ENCODE peak calls at places on chromosomes 13 and 19, in nine cellular contexts. One of them, this sample, is unnamed.

GRCh38 chr19:44371815-44372480 is 15.5 kb upstream of the ZNF112 start:
- DNase-seq in stimulated activated CD4-positive, alpha-beta T cell treated with anti-CD3 and anti-CD28 coated beads, TNF-alpha, amount 100 ng/mL, for 48 hours: no peak
- DNase-seq in adipocyte: no peak
- DNase-seq in NCI-H69: no peak
- DNase-seq in fibroblast of pulmonary artery: no peak
- DNase-seq in fibroblast of the conjunctiva: no peak
- DNase-seq in psoas muscle: no peak
- DNase-seq in mesothelial cell of epicardium: no peak
- DNase-seq in A172: no peak
- DNase-seq in this sample: no peak

GRCh38 chr13:48994731-48995130 is 19.0 kb downstream of the FNDC3A start:
- DNase-seq in stimulated activated CD4-positive, alpha-beta T cell treated with anti-CD3 and anti-CD28 coated beads, TNF-alpha, amount 100 ng/mL, for 48 hours: no peak
- DNase-seq in adipocyte: peak
- DNase-seq in NCI-H69: no peak
- DNase-seq in fibroblast of pulmonary artery: peak
- DNase-seq in fibroblast of the conjunctiva: no peak
- DNase-seq in psoas muscle: no peak
- DNase-seq in mesothelial cell of epicardium: no peak
- DNase-seq in A172: no peak
- DNase-seq in this sample: no peak

GRCh38 chr13:83883061-83883523 is 818 bp upstream of the SLITRK1 start:
- DNase-seq in stimulated activated CD4-positive, alpha-beta T cell treated with anti-CD3 and anti-CD28 coated beads, TNF-alpha, amount 100 ng/mL, for 48 hours: no peak
- DNase-seq in adipocyte: no peak
- DNase-seq in NCI-H69: peak
- DNase-seq in fibroblast of pulmonary artery: no peak
- DNase-seq in fibroblast of the conjunctiva: no peak
- DNase-seq in psoas muscle: no peak
- DNase-seq in mesothelial cell of epicardium: no peak
- DNase-seq in A172: no peak
- DNase-seq in this sample: no peak

GRCh38 chr13:43272866-43273265 is 249.5 kb downstream of the DNAJC15 start:
- DNase-seq in stimulated activated CD4-positive, alpha-beta T cell treated with anti-CD3 and anti-CD28 coated beads, TNF-alpha, amount 100 ng/mL, for 48 hours: no peak
- DNase-seq in adipocyte: no peak
- DNase-seq in NCI-H69: peak
- DNase-seq in fibroblast of pulmonary artery: no peak
- DNase-seq in fibroblast of the conjunctiva: no peak
- DNase-seq in psoas muscle: no peak
- DNase-seq in mesothelial cell of epicardium: no peak
- DNase-seq in A172: peak
- DNase-seq in this sample: no peak

GRCh38 chr13:91228940-91229339 is 118.5 kb upstream of the MIR17HG start:
- DNase-seq in stimulated activated CD4-positive, alpha-beta T cell treated with anti-CD3 and anti-CD28 coated beads, TNF-alpha, amount 100 ng/mL, for 48 hours: no peak
- DNase-seq in adipocyte: no peak
- DNase-seq in NCI-H69: peak
- DNase-seq in fibroblast of pulmonary artery: no peak
- DNase-seq in fibroblast of the conjunctiva: no peak
- DNase-seq in psoas muscle: no peak
- DNase-seq in mesothelial cell of epicardium: no peak
- DNase-seq in A172: no peak
- DNase-seq in this sample: no peak

GRCh38 chr13:110114351-110114750 is 192.6 kb downstream of the COL4A1 start:
- DNase-seq in stimulated activated CD4-positive, alpha-beta T cell treated with anti-CD3 and anti-CD28 coated beads, TNF-alpha, amount 100 ng/mL, for 48 hours: no peak
- DNase-seq in adipocyte: peak
- DNase-seq in NCI-H69: no peak
- DNase-seq in fibroblast of pulmonary artery: no peak
- DNase-seq in fibroblast of the conjunctiva: no peak
- DNase-seq in psoas muscle: no peak
- DNase-seq in mesothelial cell of epicardium: no peak
- DNase-seq in A172: no peak
- DNase-seq in this sample: no peak

GRCh38 chr19:37537391-37537947 is 30.7 kb downstream of the ZNF793 start:
- DNase-seq in stimulated activated CD4-positive, alpha-beta T cell treated with anti-CD3 and anti-CD28 coated beads, TNF-alpha, amount 100 ng/mL, for 48 hours: no peak
- DNase-seq in adipocyte: no peak
- DNase-seq in NCI-H69: no peak
- DNase-seq in fibroblast of pulmonary artery: peak
- DNase-seq in fibroblast of the conjunctiva: no peak
- DNase-seq in psoas muscle: no peak
- DNase-seq in mesothelial cell of epicardium: no peak
- DNase-seq in A172: no peak
- DNase-seq in this sample: no peak

GRCh38 chr19:38433268-38433733 is at the start of gene RYR1:
- DNase-seq in stimulated activated CD4-positive, alpha-beta T cell treated with anti-CD3 and anti-CD28 coated beads, TNF-alpha, amount 100 ng/mL, for 48 hours: peak
- DNase-seq in adipocyte: peak
- DNase-seq in NCI-H69: no peak
- DNase-seq in fibroblast of pulmonary artery: peak
- DNase-seq in fibroblast of the conjunctiva: no peak
- DNase-seq in psoas muscle: peak
- DNase-seq in mesothelial cell of epicardium: no peak
- DNase-seq in A172: no peak
- DNase-seq in this sample: no peak

GRCh38 chr19:15595069-15595468 is 19.9 kb upstream of the CYP4F8 start:
- DNase-seq in stimulated activated CD4-positive, alpha-beta T cell treated with anti-CD3 and anti-CD28 coated beads, TNF-alpha, amount 100 ng/mL, for 48 hours: no peak
- DNase-seq in adipocyte: no peak
- DNase-seq in NCI-H69: no peak
- DNase-seq in fibroblast of pulmonary artery: no peak
- DNase-seq in fibroblast of the conjunctiva: no peak
- DNase-seq in psoas muscle: no peak
- DNase-seq in mesothelial cell of epicardium: no peak
- DNase-seq in A172: peak
- DNase-seq in this sample: peak

GRCh38 chr19:46926201-46927071 is 65.6 kb downstream of the ARHGAP35 start:
- DNase-seq in stimulated activated CD4-positive, alpha-beta T cell treated with anti-CD3 and anti-CD28 coated beads, TNF-alpha, amount 100 ng/mL, for 48 hours: no peak
- DNase-seq in adipocyte: peak
- DNase-seq in NCI-H69: peak
- DNase-seq in fibroblast of pulmonary artery: no peak
- DNase-seq in fibroblast of the conjunctiva: no peak
- DNase-seq in psoas muscle: no peak
- DNase-seq in mesothelial cell of epicardium: no peak
- DNase-seq in A172: no peak
- DNase-seq in this sample: no peak

GRCh38 chr13:47945738-47946137 is 55.3 kb downstream of the SUCLA2 start:
- DNase-seq in stimulated activated CD4-positive, alpha-beta T cell treated with anti-CD3 and anti-CD28 coated beads, TNF-alpha, amount 100 ng/mL, for 48 hours: no peak
- DNase-seq in adipocyte: peak
- DNase-seq in NCI-H69: no peak
- DNase-seq in fibroblast of pulmonary artery: peak
- DNase-seq in fibroblast of the conjunctiva: peak
- DNase-seq in psoas muscle: no peak
- DNase-seq in mesothelial cell of epicardium: no peak
- DNase-seq in A172: no peak
- DNase-seq in this sample: no peak

GRCh38 chr19:56705939-56706338 is 34.4 kb upstream of the ZNF835 start:
- DNase-seq in stimulated activated CD4-positive, alpha-beta T cell treated with anti-CD3 and anti-CD28 coated beads, TNF-alpha, amount 100 ng/mL, for 48 hours: no peak
- DNase-seq in adipocyte: no peak
- DNase-seq in NCI-H69: no peak
- DNase-seq in fibroblast of pulmonary artery: no peak
- DNase-seq in fibroblast of the conjunctiva: no peak
- DNase-seq in psoas muscle: no peak
- DNase-seq in mesothelial cell of epicardium: no peak
- DNase-seq in A172: no peak
- DNase-seq in this sample: no peak

GRCh38 chr13:88926890-88927502 is 1255.8 kb downstream of the SLITRK5 start:
- DNase-seq in stimulated activated CD4-positive, alpha-beta T cell treated with anti-CD3 and anti-CD28 coated beads, TNF-alpha, amount 100 ng/mL, for 48 hours: no peak
- DNase-seq in adipocyte: no peak
- DNase-seq in NCI-H69: no peak
- DNase-seq in fibroblast of pulmonary artery: no peak
- DNase-seq in fibroblast of the conjunctiva: no peak
- DNase-seq in psoas muscle: no peak
- DNase-seq in mesothelial cell of epicardium: no peak
- DNase-seq in A172: no peak
- DNase-seq in this sample: no peak

GRCh38 chr19:45601115-45601514 is 897 bp downstream of the GPR4 start:
- DNase-seq in stimulated activated CD4-positive, alpha-beta T cell treated with anti-CD3 and anti-CD28 coated beads, TNF-alpha, amount 100 ng/mL, for 48 hours: no peak
- DNase-seq in adipocyte: no peak
- DNase-seq in NCI-H69: no peak
- DNase-seq in fibroblast of pulmonary artery: peak
- DNase-seq in fibroblast of the conjunctiva: no peak
- DNase-seq in psoas muscle: no peak
- DNase-seq in mesothelial cell of epicardium: no peak
- DNase-seq in A172: no peak
- DNase-seq in this sample: no peak

GRCh38 chr13:100361504-100361903 is 227.1 kb downstream of the GGACT start:
- DNase-seq in stimulated activated CD4-positive, alpha-beta T cell treated with anti-CD3 and anti-CD28 coated beads, TNF-alpha, amount 100 ng/mL, for 48 hours: no peak
- DNase-seq in adipocyte: peak
- DNase-seq in NCI-H69: no peak
- DNase-seq in fibroblast of pulmonary artery: no peak
- DNase-seq in fibroblast of the conjunctiva: no peak
- DNase-seq in psoas muscle: no peak
- DNase-seq in mesothelial cell of epicardium: no peak
- DNase-seq in A172: peak
- DNase-seq in this sample: no peak

GRCh38 chr19:53132231-53132991 is at the start of gene ZNF415:
- DNase-seq in stimulated activated CD4-positive, alpha-beta T cell treated with anti-CD3 and anti-CD28 coated beads, TNF-alpha, amount 100 ng/mL, for 48 hours: peak
- DNase-seq in adipocyte: peak
- DNase-seq in NCI-H69: peak
- DNase-seq in fibroblast of pulmonary artery: peak
- DNase-seq in fibroblast of the conjunctiva: peak
- DNase-seq in psoas muscle: peak
- DNase-seq in mesothelial cell of epicardium: peak
- DNase-seq in A172: no peak
- DNase-seq in this sample: no peak

GRCh38 chr13:113405481-113406300 is 41.8 kb upstream of the GRTP1 start:
- DNase-seq in stimulated activated CD4-positive, alpha-beta T cell treated with anti-CD3 and anti-CD28 coated beads, TNF-alpha, amount 100 ng/mL, for 48 hours: no peak
- DNase-seq in adipocyte: no peak
- DNase-seq in NCI-H69: peak
- DNase-seq in fibroblast of pulmonary artery: no peak
- DNase-seq in fibroblast of the conjunctiva: no peak
- DNase-seq in psoas muscle: no peak
- DNase-seq in mesothelial cell of epicardium: peak
- DNase-seq in A172: no peak
- DNase-seq in this sample: no peak

GRCh38 chr19:10871711-10872550 is 578 bp downstream of the CARM1 start:
- DNase-seq in stimulated activated CD4-positive, alpha-beta T cell treated with anti-CD3 and anti-CD28 coated beads, TNF-alpha, amount 100 ng/mL, for 48 hours: no peak
- DNase-seq in adipocyte: peak
- DNase-seq in NCI-H69: peak
- DNase-seq in fibroblast of pulmonary artery: no peak
- DNase-seq in fibroblast of the conjunctiva: no peak
- DNase-seq in psoas muscle: peak
- DNase-seq in mesothelial cell of epicardium: peak
- DNase-seq in A172: no peak
- DNase-seq in this sample: no peak

GRCh38 chr13:93621051-93621450 is 394.4 kb downstream of the GPC6 start:
- DNase-seq in stimulated activated CD4-positive, alpha-beta T cell treated with anti-CD3 and anti-CD28 coated beads, TNF-alpha, amount 100 ng/mL, for 48 hours: no peak
- DNase-seq in adipocyte: no peak
- DNase-seq in NCI-H69: peak
- DNase-seq in fibroblast of pulmonary artery: no peak
- DNase-seq in fibroblast of the conjunctiva: no peak
- DNase-seq in psoas muscle: no peak
- DNase-seq in mesothelial cell of epicardium: no peak
- DNase-seq in A172: no peak
- DNase-seq in this sample: no peak

GRCh38 chr13:19674898-19675297 is 41.4 kb downstream of the MPHOSPH8 start:
- DNase-seq in stimulated activated CD4-positive, alpha-beta T cell treated with anti-CD3 and anti-CD28 coated beads, TNF-alpha, amount 100 ng/mL, for 48 hours: no peak
- DNase-seq in adipocyte: no peak
- DNase-seq in NCI-H69: no peak
- DNase-seq in fibroblast of pulmonary artery: no peak
- DNase-seq in fibroblast of the conjunctiva: no peak
- DNase-seq in psoas muscle: no peak
- DNase-seq in mesothelial cell of epicardium: no peak
- DNase-seq in A172: no peak
- DNase-seq in this sample: no peak

GRCh38 chr19:55447421-55448174 is 4.5 kb upstream of the SHISA7 start:
- DNase-seq in stimulated activated CD4-positive, alpha-beta T cell treated with anti-CD3 and anti-CD28 coated beads, TNF-alpha, amount 100 ng/mL, for 48 hours: no peak
- DNase-seq in adipocyte: peak
- DNase-seq in NCI-H69: peak
- DNase-seq in fibroblast of pulmonary artery: peak
- DNase-seq in fibroblast of the conjunctiva: no peak
- DNase-seq in psoas muscle: no peak
- DNase-seq in mesothelial cell of epicardium: no peak
- DNase-seq in A172: peak
- DNase-seq in this sample: peak

GRCh38 chr13:85565652-85566051 is 233.6 kb downstream of the SLITRK6 start:
- DNase-seq in stimulated activated CD4-positive, alpha-beta T cell treated with anti-CD3 and anti-CD28 coated beads, TNF-alpha, amount 100 ng/mL, for 48 hours: no peak
- DNase-seq in adipocyte: peak
- DNase-seq in NCI-H69: no peak
- DNase-seq in fibroblast of pulmonary artery: no peak
- DNase-seq in fibroblast of the conjunctiva: no peak
- DNase-seq in psoas muscle: no peak
- DNase-seq in mesothelial cell of epicardium: no peak
- DNase-seq in A172: no peak
- DNase-seq in this sample: no peak

GRCh38 chr13:80787604-80788003 is 446.7 kb upstream of the SPRY2 start:
- DNase-seq in stimulated activated CD4-positive, alpha-beta T cell treated with anti-CD3 and anti-CD28 coated beads, TNF-alpha, amount 100 ng/mL, for 48 hours: no peak
- DNase-seq in adipocyte: no peak
- DNase-seq in NCI-H69: no peak
- DNase-seq in fibroblast of pulmonary artery: peak
- DNase-seq in fibroblast of the conjunctiva: no peak
- DNase-seq in psoas muscle: no peak
- DNase-seq in mesothelial cell of epicardium: no peak
- DNase-seq in A172: no peak
- DNase-seq in this sample: no peak

GRCh38 chr13:41694902-41695301 is 237.6 kb downstream of the RGCC start:
- DNase-seq in stimulated activated CD4-positive, alpha-beta T cell treated with anti-CD3 and anti-CD28 coated beads, TNF-alpha, amount 100 ng/mL, for 48 hours: no peak
- DNase-seq in adipocyte: peak
- DNase-seq in NCI-H69: peak
- DNase-seq in fibroblast of pulmonary artery: peak
- DNase-seq in fibroblast of the conjunctiva: peak
- DNase-seq in psoas muscle: peak
- DNase-seq in mesothelial cell of epicardium: no peak
- DNase-seq in A172: peak
- DNase-seq in this sample: peak

GRCh38 chr13:101272886-101273285 is 143.4 kb downstream of the NALCN start:
- DNase-seq in stimulated activated CD4-positive, alpha-beta T cell treated with anti-CD3 and anti-CD28 coated beads, TNF-alpha, amount 100 ng/mL, for 48 hours: no peak
- DNase-seq in adipocyte: no peak
- DNase-seq in NCI-H69: no peak
- DNase-seq in fibroblast of pulmonary artery: no peak
- DNase-seq in fibroblast of the conjunctiva: no peak
- DNase-seq in psoas muscle: no peak
- DNase-seq in mesothelial cell of epicardium: no peak
- DNase-seq in A172: no peak
- DNase-seq in this sample: no peak

GRCh38 chr13:50685491-50685890 is 158.0 kb downstream of the DLEU7 start:
- DNase-seq in stimulated activated CD4-positive, alpha-beta T cell treated with anti-CD3 and anti-CD28 coated beads, TNF-alpha, amount 100 ng/mL, for 48 hours: no peak
- DNase-seq in adipocyte: peak
- DNase-seq in NCI-H69: peak
- DNase-seq in fibroblast of pulmonary artery: peak
- DNase-seq in fibroblast of the conjunctiva: peak
- DNase-seq in psoas muscle: peak
- DNase-seq in mesothelial cell of epicardium: no peak
- DNase-seq in A172: peak
- DNase-seq in this sample: no peak

GRCh38 chr13:30608364-30608763 is 9.4 kb upstream of the USPL1 start:
- DNase-seq in stimulated activated CD4-positive, alpha-beta T cell treated with anti-CD3 and anti-CD28 coated beads, TNF-alpha, amount 100 ng/mL, for 48 hours: no peak
- DNase-seq in adipocyte: no peak
- DNase-seq in NCI-H69: no peak
- DNase-seq in fibroblast of pulmonary artery: peak
- DNase-seq in fibroblast of the conjunctiva: no peak
- DNase-seq in psoas muscle: no peak
- DNase-seq in mesothelial cell of epicardium: no peak
- DNase-seq in A172: no peak
- DNase-seq in this sample: no peak

GRCh38 chr13:27201661-27202060 is 30.1 kb upstream of the USP12 start:
- DNase-seq in stimulated activated CD4-positive, alpha-beta T cell treated with anti-CD3 and anti-CD28 coated beads, TNF-alpha, amount 100 ng/mL, for 48 hours: no peak
- DNase-seq in adipocyte: no peak
- DNase-seq in NCI-H69: no peak
- DNase-seq in fibroblast of pulmonary artery: no peak
- DNase-seq in fibroblast of the conjunctiva: no peak
- DNase-seq in psoas muscle: no peak
- DNase-seq in mesothelial cell of epicardium: no peak
- DNase-seq in A172: no peak
- DNase-seq in this sample: peak

GRCh38 chr13:23883255-23883654 is 5.9 kb downstream of the MIPEP start:
- DNase-seq in stimulated activated CD4-positive, alpha-beta T cell treated with anti-CD3 and anti-CD28 coated beads, TNF-alpha, amount 100 ng/mL, for 48 hours: no peak
- DNase-seq in adipocyte: no peak
- DNase-seq in NCI-H69: no peak
- DNase-seq in fibroblast of pulmonary artery: no peak
- DNase-seq in fibroblast of the conjunctiva: no peak
- DNase-seq in psoas muscle: no peak
- DNase-seq in mesothelial cell of epicardium: no peak
- DNase-seq in A172: no peak
- DNase-seq in this sample: no peak